ENCODE peak calls at places on chromosome 22, in nine cellular contexts. N is Right ventricle myocardium inferior; M is natural killer cell treated with Interleukin-12 subunit alpha and Interleukin-12 subunit beta and Interleukin-15 and Interleukin-18, amount 100 ng/mL, for 72 hours; S is stimulated activated naive CD8-positive, alpha-beta T cell treated with anti-CD3 and anti-CD28 coated beads, Interleukin-15, amount 100 ng/mL, for 72 hours; Z is heart left ventricle; W is left lung; H is DND-41; A is left ventricle myocardium superior; C is activated CD8-positive, alpha-beta T cell treated with anti-CD3 and anti-CD28 coated beads, Interleukin-2, amount 10 ng/mL, durations not matched to agents 7 days and 5 days. V is an unnamed sample.

GRCh38 chr22:47776329-47776728 is 1013.9 kb downstream of the TBC1D22A start:
- ATAC-seq in N (no peak), M (no peak), S (no peak), Z (no peak), W (no peak), H (no peak), A (no peak), C (no peak), V (no peak)

GRCh38 chr22:46349681-46350080 is 14.2 kb downstream of the TRMU start:
- ATAC-seq in N (no peak), M (no peak), S (no peak), Z (no peak), W (no peak), H (no peak), A (no peak), C (no peak), V (no peak)

GRCh38 chr22:42773161-42773560 is 52.5 kb upstream of the A4GALT start:
- ATAC-seq in N (peak; percentile 59), M (no peak), S (no peak), Z (peak; percentile 84), W (no peak), H (no peak), A (peak; percentile 80), C (no peak), V (no peak)

GRCh38 chr22:36528336-36528735 is 630 bp downstream of the EIF3D start:
- ATAC-seq in N (peak; percentile 17), M (no peak), S (no peak), Z (no peak), W (peak; percentile 3), H (no peak), A (peak; percentile 5), C (no peak), V (peak; percentile 9)

GRCh38 chr22:40202225-40202944 is 24.7 kb downstream of the TNRC6B start:
- ATAC-seq in N (no peak), M (no peak), S (no peak), Z (no peak), W (peak; percentile 23), H (no peak), A (no peak), C (no peak), V (no peak)

GRCh38 chr22:29382575-29383328 is 5.6 kb downstream of the AP1B1 start:
- ATAC-seq in N (no peak), M (no peak), S (no peak), Z (no peak), W (peak; percentile 75), H (no peak), A (no peak), C (no peak), V (no peak)

GRCh38 chr22:22395230-22395629 is 113.3 kb downstream of the ZNF280B start:
- ATAC-seq in N (no peak), M (no peak), S (no peak), Z (no peak), W (no peak), H (peak; percentile 37), A (no peak), C (no peak), V (peak; percentile 60)

GRCh38 chr22:42791721-42792452 is 65.2 kb downstream of the ARFGAP3 start:
- ATAC-seq in N (peak; percentile 65), M (no peak), S (peak; percentile 6), Z (peak; percentile 29), W (no peak), H (no peak), A (peak; percentile 65), C (no peak), V (no peak)

GRCh38 chr22:25749420-25750169 is 7.6 kb downstream of the MYO18B start:
- ATAC-seq in N (no peak), M (peak; percentile 74), S (peak; percentile 89), Z (no peak), W (no peak), H (no peak), A (no peak), C (peak; percentile 61), V (no peak)

GRCh38 chr22:38418589-38418988 is 36.4 kb downstream of the KCNJ4 start:
- ATAC-seq in N (no peak), M (no peak), S (no peak), Z (no peak), W (no peak), H (no peak), A (no peak), C (no peak), V (no peak)

GRCh38 chr22:30381250-30381649 is 6.0 kb downstream of the RNF215 start:
- ATAC-seq in N (no peak), M (no peak), S (peak; percentile 52), Z (no peak), W (no peak), H (peak; percentile 88), A (no peak), C (peak; percentile 18), V (no peak)

GRCh38 chr22:49363526-49364230 is 464.0 kb downstream of the BRD1 start:
- ATAC-seq in N (no peak), M (no peak), S (no peak), Z (no peak), W (no peak), H (no peak), A (no peak), C (no peak), V (no peak)

GRCh38 chr22:29300807-29301601 is 5.4 kb upstream of the GAS2L1 start:
- ATAC-seq in N (no peak), M (no peak), S (peak; percentile 19), Z (no peak), W (no peak), H (peak; percentile 31), A (no peak), C (no peak), V (peak; percentile 1)

GRCh38 chr22:19527861-19528417 is 3.7 kb upstream of the CLDN5 start:
- ATAC-seq in N (no peak), M (no peak), S (no peak), Z (no peak), W (no peak), H (no peak), A (no peak), C (no peak), V (no peak)

GRCh38 chr22:36871669-36872081 is 10.9 kb downstream of the NCF4 start:
- ATAC-seq in N (no peak), M (no peak), S (no peak), Z (no peak), W (no peak), H (no peak), A (no peak), C (no peak), V (peak; percentile 71)

GRCh38 chr22:45031629-45032403 is 22.0 kb upstream of the PHF21B start:
- ATAC-seq in N (no peak), M (no peak), S (no peak), Z (no peak), W (no peak), H (no peak), A (no peak), C (no peak), V (no peak)

GRCh38 chr22:48331691-48332220 is 1495.9 kb downstream of the BRD1 start:
- ATAC-seq in N (no peak), M (no peak), S (no peak), Z (no peak), W (no peak), H (no peak), A (no peak), C (no peak), V (no peak)

GRCh38 chr22:44357962-44358553 is 45.3 kb upstream of the SHISAL1 start:
- ATAC-seq in N (peak; percentile 62), M (no peak), S (no peak), Z (peak; percentile 54), W (no peak), H (no peak), A (peak; percentile 51), C (no peak), V (no peak)

GRCh38 chr22:48750282-48750681 is 1077.4 kb downstream of the BRD1 start:
- ATAC-seq in N (no peak), M (no peak), S (no peak), Z (no peak), W (no peak), H (no peak), A (no peak), C (no peak), V (no peak)

GRCh38 chr22:32752868-32753520 is 48.5 kb upstream of the TIMP3 start:
- ATAC-seq in N (peak; percentile 35), M (peak; percentile 22), S (peak; percentile 26), Z (peak; percentile 25), W (no peak), H (no peak), A (peak; percentile 53), C (no peak), V (no peak)

GRCh38 chr22:27790396-27791216 is 10.9 kb downstream of the MN1 start:
- ATAC-seq in N (peak; percentile 56), M (no peak), S (no peak), Z (peak; percentile 58), W (no peak), H (no peak), A (peak; percentile 74), C (no peak), V (no peak)

GRCh38 chr22:18035740-18036139 is 11.4 kb upstream of the MICAL3 start:
- ATAC-seq in N (no peak), M (no peak), S (no peak), Z (peak; percentile 47), W (peak; percentile 31), H (no peak), A (peak; percentile 38), C (no peak), V (peak; percentile 34)

GRCh38 chr22:25169278-25170031 is 30.2 kb upstream of the CRYBB3 start:
- ATAC-seq in N (no peak), M (no peak), S (no peak), Z (no peak), W (peak; percentile 59), H (no peak), A (no peak), C (no peak), V (peak; percentile 27)

V was measured in esophagus mucosa.